ENCODE peak calls at places on chromosomes 4 and X, in four cellular contexts. W is iPS-NIHi11; B is stimulated activated naive CD8-positive, alpha-beta T cell treated with anti-CD3 and anti-CD28 coated beads, Interleukin-15, Interleukin-2, amounts not matched to agents 100 U/mL and 50 U/mL, for 24 hours; A is T-helper 2 cell. C is an unnamed sample.

GRCh38 chrX:150449313-150449712 is 86.2 kb downstream of the MAMLD1 start:
- DNase-seq in W (peak), B (no peak), A (no peak), C (no peak)

GRCh38 chr4:176150283-176150682 is 45.1 kb downstream of the SPATA4 start:
- DNase-seq in W (no peak), B (no peak), A (no peak), C (no peak)

GRCh38 chr4:12173496-12173895 is 744.8 kb upstream of the HS3ST1 start:
- DNase-seq in W (no peak), B (no peak), A (no peak), C (no peak)

GRCh38 chrX:68840256-68840655 is 11.4 kb downstream of the EFNB1 start:
- DNase-seq in W (no peak), B (no peak), A (no peak), C (no peak)

GRCh38 chr4:71380721-71381120 is 41.9 kb downstream of the SLC4A4 start:
- DNase-seq in W (no peak), B (no peak), A (no peak), C (no peak)

GRCh38 chrX:41452972-41453371 is 5.8 kb downstream of the NYX start:
- DNase-seq in W (no peak), B (no peak), A (no peak), C (no peak)

GRCh38 chr4:153112071-153112460 is 92.2 kb upstream of the TRIM2 start:
- DNase-seq in W (no peak), B (peak), A (no peak), C (no peak)

GRCh38 chr4:74435296-74435695 is 9.6 kb upstream of the AREG start:
- DNase-seq in W (no peak), B (no peak), A (no peak), C (no peak)

GRCh38 chrX:140425712-140426395 is 79.0 kb downstream of the SOX3 start:
- DNase-seq in W (peak), B (no peak), A (no peak), C (no peak)

GRCh38 chr4:147550626-147551250 is 66.5 kb upstream of the TMEM184C start:
- DNase-seq in W (no peak), B (no peak), A (no peak), C (no peak)

GRCh38 chrX:48165246-48165645 is 31.3 kb downstream of the SSX5 start:
- DNase-seq in W (no peak), B (no peak), A (no peak), C (no peak)

GRCh38 chrX:154333837-154334271 is 38.3 kb downstream of the TKTL1 start:
- DNase-seq in W (no peak), B (no peak), A (no peak), C (no peak)

GRCh38 chrX:32408389-32408788 is 803.0 kb downstream of the DMD start:
- DNase-seq in W (no peak), B (peak), A (no peak), C (no peak)

GRCh38 chr4:188661502-188661901 is 522.3 kb downstream of the TRIML1 start:
- DNase-seq in W (no peak), B (no peak), A (no peak), C (no peak)

GRCh38 chr4:186712690-186713089 is 11.0 kb downstream of the FAT1 start:
- DNase-seq in W (no peak), B (no peak), A (no peak), C (no peak)

GRCh38 chr4:4395849-4396627 is 9.1 kb downstream of the NSG1 start:
- DNase-seq in W (peak), B (no peak), A (no peak), C (no peak)

GRCh38 chr4:53914313-53915016 is 149.9 kb downstream of the CHIC2 start:
- DNase-seq in W (no peak), B (no peak), A (no peak), C (no peak)

GRCh38 chr4:145909331-145909730 is 29.3 kb downstream of the ZNF827 start:
- DNase-seq in W (peak), B (no peak), A (no peak), C (no peak)

GRCh38 chr4:180103794-180104193 is 2139.4 kb upstream of the TENM3 start:
- DNase-seq in W (no peak), B (no peak), A (no peak), C (no peak)

GRCh38 chrX:116961872-116962582 is 499.3 kb upstream of the CT83 start:
- DNase-seq in W (no peak), B (no peak), A (no peak), C (no peak)

GRCh38 chrX:84046403-84046984 is 141.5 kb downstream of the RPS6KA6 start:
- DNase-seq in W (peak), B (peak), A (no peak), C (no peak)

GRCh38 chr4:106365613-106366012 is 3.0 kb downstream of the GIMD1 start:
- DNase-seq in W (no peak), B (no peak), A (no peak), C (no peak)

GRCh38 chr4:168848112-168848511 is 161.9 kb downstream of the CBR4 start:
- DNase-seq in W (no peak), B (no peak), A (no peak), C (no peak)

GRCh38 chrX:3176439-3176820 is 135.2 kb downstream of the ARSF start:
- DNase-seq in W (no peak), B (no peak), A (no peak), C (no peak)

GRCh38 chr4:112511294-112512118 is 4.5 kb downstream of the NEUROG2 start:
- DNase-seq in W (no peak), B (peak), A (no peak), C (no peak)

GRCh38 chr4:115834441-115834840 is 721.0 kb upstream of the NDST4 start:
- DNase-seq in W (no peak), B (no peak), A (no peak), C (no peak)

GRCh38 chrX:103175944-103176753 is 38.8 kb upstream of the BEX4 start:
- DNase-seq in W (peak), B (peak), A (peak), C (no peak)